ENCODE peak calls at places on chromosomes 13 and 19, in six cellular contexts. W is breast epithelium, A is mucosa of descending colon, K is prostate gland, V is left lung, U is right cardiac atrium. P is an unnamed sample. For H3K4me1, the result is how much of the 10 kb centered on the place peaks cover.

GRCh38 chr19:55460670-55461258 is 678 bp downstream of the ISOC2 start:
- DNase-seq in W (peak), A (peak), K (peak), V (peak), U (peak), P (peak)

GRCh38 chr13:52695856-52696255 is 43.2 kb downstream of the SUGT1 start:
- DNase-seq in W (no peak), A (no peak), K (no peak), V (no peak), U (no peak), P (no peak)

GRCh38 chr13:50484472-50485113 is 358.9 kb downstream of the DLEU7 start:
- DNase-seq in W (no peak), A (no peak), K (no peak), V (no peak), U (no peak), P (no peak)

GRCh38 chr19:56671613-56671994 is at the start of gene ZNF835:
- DNase-seq in W (peak), A (peak), K (peak), V (peak), U (peak), P (peak)

GRCh38 chr13:98912846-98913245 is 65.0 kb downstream of the DOCK9 start:
- DNase-seq in W (no peak), A (no peak), K (no peak), V (no peak), U (no peak), P (no peak)

GRCh38 chr19:4057913-4058695 is 8.6 kb downstream of the ZBTB7A start:
- DNase-seq in W (peak), A (peak), K (peak), V (peak), U (peak), P (peak)

GRCh38 chr19:49440439-49441209 is 703 bp downstream of the SLC17A7 start:
- DNase-seq in W (no peak), A (no peak), K (no peak), V (no peak), U (peak), P (no peak)

GRCh38 chr13:47484564-47484963 is 516.5 kb downstream of the SUCLA2 start:
- DNase-seq in W (no peak), A (no peak), K (no peak), V (no peak), U (no peak), P (no peak)

GRCh38 chr19:53467503-53468262 is at the start of gene ZNF813:
- DNase-seq in W (peak), A (peak), K (peak), V (peak), U (peak), P (peak)

GRCh38 chr13:80454245-80454644 is 113.3 kb upstream of the SPRY2 start:
- DNase-seq in W (no peak), A (no peak), K (no peak), V (no peak), U (no peak), P (no peak)

GRCh38 chr13:79936368-79937136 is 404.4 kb downstream of the SPRY2 start:
- DNase-seq in W (no peak), A (no peak), K (peak), V (no peak), U (peak), P (peak)

GRCh38 chr13:108346376-108346775 is 76.9 kb downstream of the TNFSF13B start:
- DNase-seq in W (no peak), A (no peak), K (no peak), V (no peak), U (no peak), P (no peak)

GRCh38 chr13:37484056-37484455 is 114.5 kb downstream of the POSTN start:
- DNase-seq in W (no peak), A (no peak), K (no peak), V (no peak), U (no peak), P (no peak)

GRCh38 chr13:99498304-99499161 is 2.7 kb upstream of the TM9SF2 start:
- DNase-seq in W (peak), A (peak), K (peak), V (peak), U (peak), P (peak)

GRCh38 chr13:97076898-97077297 is 82.6 kb upstream of the OXGR1 start:
- DNase-seq in W (no peak), A (no peak), K (no peak), V (no peak), U (no peak), P (no peak)

GRCh38 chr13:20353973-20354372 is 121.9 kb upstream of the GJB6 start:
- DNase-seq in W (no peak), A (no peak), K (no peak), V (no peak), U (no peak), P (no peak)

GRCh38 chr19:50476943-50477264 is 256 bp upstream of the GARIN5A start:
- DNase-seq in W (no peak), A (no peak), K (no peak), V (no peak), U (no peak), P (no peak)

GRCh38 chr19:40717880-40718773 is 1.2 kb downstream of the ITPKC start:
- DNase-seq in W (peak), A (peak), K (peak), V (no peak), U (peak), P (peak)

GRCh38 chr19:9989504-9989903 is 20.8 kb downstream of the COL5A3 start:
- DNase-seq in W (no peak), A (no peak), K (no peak), V (no peak), U (no peak), P (no peak)

GRCh38 chr13:30871713-30872029 is 34.4 kb upstream of the MEDAG start:
- DNase-seq in W (no peak), A (no peak), K (no peak), V (no peak), U (no peak), P (no peak)

GRCh38 chr19:44668985-44669764 is 2.1 kb upstream of the CEACAM19 start:
- DNase-seq in W (no peak), A (no peak), K (no peak), V (no peak), U (no peak), P (no peak)

GRCh38 chr19:11377756-11378155 is 3.3 kb downstream of the SWSAP1 start:
- DNase-seq in W (no peak), A (no peak), K (no peak), V (no peak), U (no peak), P (no peak)

GRCh38 chr19:44113784-44114390 is 688 bp downstream of the ZNF225 start:
- DNase-seq in W (no peak), A (no peak), K (peak), V (no peak), U (no peak), P (peak)

GRCh38 chr13:109694972-109695371 is 91.4 kb downstream of the IRS2 start:
- DNase-seq in W (no peak), A (no peak), K (no peak), V (no peak), U (no peak), P (no peak)

GRCh38 chr19:50328257-50329145 is 676 bp downstream of the KCNC3 start:
- DNase-seq in W (no peak), A (peak), K (no peak), V (peak), U (peak), P (no peak)

GRCh38 chr13:43293008-43293407 is 269.6 kb downstream of the DNAJC15 start:
- DNase-seq in W (no peak), A (no peak), K (no peak), V (no peak), U (no peak), P (no peak)

GRCh38 chr13:43990829-43991228 is 111.1 kb downstream of the LACC1 start:
- DNase-seq in W (no peak), A (no peak), K (no peak), V (no peak), U (no peak), P (no peak)

GRCh38 chr13:54949735-54950134 is 1921.1 kb downstream of the OLFM4 start:
- DNase-seq in W (no peak), A (no peak), K (no peak), V (no peak), U (no peak), P (no peak)

GRCh38 chr19:51479531-51480331 is 1.4 kb downstream of the CEACAM18 start:
- DNase-seq in W (no peak), A (no peak), K (no peak), V (no peak), U (no peak), P (no peak)

GRCh38 chr13:85074543-85075313 is 724.5 kb downstream of the SLITRK6 start:
- DNase-seq in W (no peak), A (no peak), K (no peak), V (no peak), U (no peak), P (no peak)

GRCh38 chr13:77637583-77637982 is 59.9 kb upstream of the SLAIN1 start:
- DNase-seq in W (no peak), A (no peak), K (no peak), V (no peak), U (no peak), P (no peak)

GRCh38 chr19:4391701-4392543 is 8.4 kb downstream of the SH3GL1 start:
- DNase-seq in W (no peak), A (peak), K (no peak), V (no peak), U (peak), P (peak)

GRCh38 chr13:28128030-28128429 is 10.3 kb upstream of the PAN3 start:
- DNase-seq in W (no peak), A (no peak), K (no peak), V (no peak), U (no peak), P (no peak)

GRCh38 chr13:20902438-20903163 is at the start of gene XPO4:
- DNase-seq in W (peak), A (peak), K (peak), V (peak), U (peak), P (peak)

GRCh38 chr19:15443838-15444237 is 5.9 kb downstream of the WIZ start:
- DNase-seq in W (no peak), A (no peak), K (no peak), V (no peak), U (peak), P (peak)
- H3K4me1 ChIP-seq in W (under half), A (under half), K (under half), V (under half), U (under half), P (under half)

GRCh38 chr13:95255072-95255732 is 46.0 kb downstream of the ABCC4 start:
- DNase-seq in W (no peak), A (no peak), K (no peak), V (no peak), U (no peak), P (no peak)

GRCh38 chr13:95258619-95259194 is 42.5 kb downstream of the ABCC4 start:
- DNase-seq in W (no peak), A (no peak), K (no peak), V (no peak), U (no peak), P (peak)

GRCh38 chr13:95256086-95256485 is 45.2 kb downstream of the ABCC4 start:
- DNase-seq in W (no peak), A (no peak), K (no peak), V (no peak), U (no peak), P (no peak)

GRCh38 chr13:95260031-95260525 is 41.2 kb downstream of the ABCC4 start:
- DNase-seq in W (no peak), A (no peak), K (no peak), V (no peak), U (no peak), P (no peak)

GRCh38 chr13:95258098-95258497 is 43.2 kb downstream of the ABCC4 start:
- DNase-seq in W (no peak), A (no peak), K (no peak), V (no peak), U (no peak), P (no peak)
- H3K4me1 ChIP-seq in W (under half), A (under half), K (under half), V (under half), U (under half), P (under half)

GRCh38 chr19:46608581-46609345 is 7.6 kb downstream of the CALM3 start:
- DNase-seq in W (no peak), A (no peak), K (no peak), V (no peak), U (no peak), P (peak)

GRCh38 chr19:46606681-46607440 is 5.7 kb downstream of the CALM3 start:
- DNase-seq in W (no peak), A (no peak), K (no peak), V (no peak), U (no peak), P (peak)

GRCh38 chr19:46606019-46606418 is 4.9 kb downstream of the CALM3 start:
- DNase-seq in W (peak), A (no peak), K (no peak), V (no peak), U (no peak), P (peak)

GRCh38 chr19:46608178-46608577 is 7.0 kb downstream of the CALM3 start:
- DNase-seq in W (peak), A (no peak), K (no peak), V (no peak), U (no peak), P (no peak)

GRCh38 chr19:46607441-46607841 is 6.3 kb downstream of the CALM3 start:
- DNase-seq in W (peak), A (no peak), K (no peak), V (peak), U (no peak), P (peak)
- H3K4me1 ChIP-seq in W (under half), A (under half), K (under half), V (under half), U (under half), P (under half)

GRCh38 chr19:16446108-16447014 is 25.4 kb downstream of the EPS15L1 start:
- DNase-seq in W (no peak), A (no peak), K (no peak), V (no peak), U (peak), P (no peak)

GRCh38 chr19:16442386-16443276 is 29.1 kb downstream of the EPS15L1 start:
- DNase-seq in W (no peak), A (peak), K (no peak), V (no peak), U (peak), P (no peak)

GRCh38 chr19:16441661-16442071 is 30.1 kb downstream of the EPS15L1 start:
- DNase-seq in W (no peak), A (no peak), K (no peak), V (no peak), U (peak), P (no peak)

GRCh38 chr19:16445238-16446107 is 26.3 kb downstream of the EPS15L1 start:
- DNase-seq in W (no peak), A (no peak), K (no peak), V (no peak), U (peak), P (no peak)

GRCh38 chr19:16444273-16444597 is 27.5 kb downstream of the EPS15L1 start:
- DNase-seq in W (no peak), A (no peak), K (no peak), V (no peak), U (peak), P (no peak)
- H3K4me1 ChIP-seq in W (under half), A (under half), K (under half), V (under half), U (under half), P (under half)

DNA sequence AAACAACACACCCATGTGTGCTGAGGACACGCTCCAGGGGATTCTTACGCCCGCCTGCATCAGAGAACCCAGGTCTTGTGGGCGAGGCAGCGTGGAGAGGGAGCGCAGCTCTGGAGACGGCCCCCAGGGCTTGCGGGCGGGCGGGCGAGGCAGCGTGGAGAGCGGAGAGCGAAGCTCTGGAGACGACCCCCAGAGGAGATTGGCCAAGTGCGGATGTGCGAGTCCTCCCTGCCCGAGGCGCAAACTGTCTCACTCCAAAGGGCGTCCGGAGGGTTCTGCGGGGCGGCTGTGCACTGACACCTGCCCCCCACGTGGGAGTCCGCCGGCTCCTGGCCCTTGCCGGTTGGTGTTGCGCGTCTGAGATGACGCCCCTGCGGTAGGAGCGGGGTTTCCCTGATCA is 39.8 kb downstream of the MCF2L start:
- DNase-seq in W (no peak), A (no peak), K (no peak), V (no peak), U (no peak), P (peak)
- H3K4me1 ChIP-seq in W (under half), A (under half), K (under half), V (under half), U (under half), P (under half)

GRCh38 chr19:1262687-1263123 is 6.4 kb upstream of the CIRBP start:
- DNase-seq in W (no peak), A (peak), K (no peak), V (no peak), U (no peak), P (peak)

GRCh38 chr19:1261512-1261862 is 7.6 kb upstream of the CIRBP start:
- DNase-seq in W (no peak), A (no peak), K (no peak), V (no peak), U (peak), P (peak)

GRCh38 chr19:1260749-1261511 is 8.2 kb upstream of the CIRBP start:
- DNase-seq in W (peak), A (peak), K (peak), V (peak), U (peak), P (peak)

GRCh38 chr19:1263198-1263597 is 5.9 kb upstream of the CIRBP start:
- DNase-seq in W (no peak), A (peak), K (no peak), V (no peak), U (no peak), P (peak)

GRCh38 chr19:1261863-1262686 is 7.1 kb upstream of the CIRBP start:
- DNase-seq in W (peak), A (peak), K (peak), V (peak), U (peak), P (peak)
- H3K4me1 ChIP-seq in W (under half), A (half or more), K (under half), V (half or more), U (under half), P (half or more)

GRCh38 chr19:57817976-57818375 is 3.3 kb upstream of the ZNF552 start:
- DNase-seq in W (no peak), A (no peak), K (no peak), V (no peak), U (no peak), P (no peak)
- H3K4me1 ChIP-seq in W (under half), A (under half), K (under half), V (under half), U (under half), P (under half)

GRCh38 chr19:38700350-38700932 is 43.8 kb downstream of the CAPN12 start:
- DNase-seq in W (no peak), A (no peak), K (no peak), V (no peak), U (no peak), P (no peak)
- H3K4me1 ChIP-seq in W (under half), A (under half), K (under half), V (under half), U (under half), P (half or more)

P was measured in kidney.